ENCODE peak calls at places on chromosomes 5 and 9, in ten cellular contexts. R is foreskin keratinocyte; H is activated naive CD4-positive, alpha-beta T cell; N is fibroblast of pulmonary artery; L is GM12892; G is stimulated activated CD4-positive, alpha-beta T cell treated with anti-CD3 and anti-CD28 coated beads, Interleukin-15, amount 100 ng/mL, for 24 hours; D is HTR-8/SVneo; Q is Caki2; A is tibial artery; U is NCI-H69. J is an unnamed sample.

GRCh38 chr5:171475551-171476035 is 56.1 kb downstream of the FGF18 start:
- DNase-seq in Q (no peak), L (no peak), R (no peak), U (peak; percentile 42), G (no peak), N (no peak), H (no peak), A (no peak), D (no peak), J (no peak)

GRCh38 chr5:1933364-1934055 is 50.8 kb upstream of the IRX4 start:
- DNase-seq in H (no peak), N (no peak), D (no peak), L (no peak), R (no peak), A (no peak), Q (no peak), G (no peak), U (no peak), J (no peak)

GRCh38 chr5:145982572-145983314 is 46.4 kb downstream of the SH3RF2 start:
- DNase-seq in L (no peak), G (no peak), A (no peak), D (no peak), R (no peak), N (no peak), U (no peak), H (no peak), Q (no peak), J (no peak)

GRCh38 chr9:134486127-134486995 is 155.2 kb upstream of the COL5A1 start:
- DNase-seq in N (no peak), L (no peak), Q (no peak), H (no peak), R (no peak), U (no peak), D (no peak), A (peak; percentile 64), G (no peak), J (no peak)

GRCh38 chr5:175609504-175609903 is 48.4 kb upstream of the HRH2 start:
- DNase-seq in U (no peak), Q (no peak), N (no peak), A (no peak), H (no peak), D (no peak), G (peak; percentile 66), L (no peak), R (no peak), J (no peak)

GRCh38 chr9:72467766-72468738 is 53.4 kb upstream of the TMC1 start:
- DNase-seq in G (no peak), A (no peak), U (no peak), Q (no peak), R (no peak), N (peak; percentile 43), H (no peak), L (no peak), D (no peak), J (no peak)

GRCh38 chr5:54909911-54910870 is 75.2 kb downstream of the ESM1 start:
- DNase-seq in R (no peak), L (no peak), Q (no peak), N (peak; percentile 53), H (no peak), U (no peak), D (no peak), A (no peak), G (no peak), J (no peak)

GRCh38 chr5:134512661-134512999 is 12.8 kb upstream of the JADE2 start:
- DNase-seq in U (no peak), Q (no peak), N (no peak), D (no peak), R (no peak), A (no peak), H (no peak), G (no peak), L (no peak), J (no peak)

GRCh38 chr5:2901096-2901495 is 149.6 kb upstream of the IRX2 start:
- DNase-seq in R (no peak), Q (no peak), N (no peak), H (no peak), L (no peak), G (no peak), U (no peak), D (no peak), A (peak; percentile 21), J (no peak)

GRCh38 chr9:113990975-113991471 is 87.1 kb downstream of the AMBP start:
- DNase-seq in L (no peak), A (no peak), G (no peak), D (no peak), N (no peak), H (no peak), Q (peak; percentile 54), R (no peak), U (no peak), J (no peak)

GRCh38 chr9:97906236-97906831 is 16.0 kb downstream of the TRMO start:
- DNase-seq in G (peak; percentile 56), Q (no peak), L (no peak), U (no peak), D (no peak), R (no peak), N (no peak), H (no peak), A (no peak), J (no peak)

GRCh38 chr5:136026636-136027035 is 2.2 kb upstream of the TGFBI start:
- DNase-seq in R (no peak), H (no peak), D (no peak), N (no peak), L (no peak), Q (no peak), G (no peak), U (no peak), A (no peak), J (no peak)

GRCh38 chr9:112553256-112553826 is 66.7 kb downstream of the KIAA1958 start:
- DNase-seq in G (no peak), H (no peak), N (no peak), R (no peak), A (no peak), D (no peak), Q (no peak), U (no peak), L (no peak), J (no peak)

GRCh38 chr5:145510769-145511168 is 324.4 kb downstream of the PRELID2 start:
- DNase-seq in A (no peak), U (no peak), Q (no peak), G (no peak), D (no peak), L (no peak), H (no peak), R (no peak), N (no peak), J (no peak)

GRCh38 chr9:92439921-92440750 is 15.9 kb upstream of the OMD start:
- DNase-seq in Q (no peak), R (peak; percentile 57), H (no peak), G (no peak), A (no peak), D (no peak), L (no peak), U (no peak), N (peak; percentile 65), J (peak; percentile 10)

GRCh38 chr5:75037106-75037505 is 15.3 kb downstream of the GCNT4 start:
- DNase-seq in D (peak; percentile 50), Q (peak; percentile 65), G (peak; percentile 67), N (peak; percentile 61), R (peak; percentile 96), L (no peak), U (no peak), A (no peak), H (no peak), J (peak; percentile 90)

GRCh38 chr5:142453801-142454381 is 129.1 kb upstream of the SPRY4 start:
- DNase-seq in U (no peak), D (no peak), L (no peak), R (no peak), A (peak; percentile 2), G (no peak), N (no peak), Q (no peak), H (no peak), J (no peak)

GRCh38 chr5:115333164-115333563 is 36.7 kb upstream of the CCDC112 start:
- DNase-seq in R (no peak), U (peak; percentile 61), H (no peak), Q (no peak), D (no peak), N (no peak), L (no peak), A (no peak), G (peak; percentile 9), J (no peak)

GRCh38 chr5:116947691-116948528 is 373.3 kb upstream of the SEMA6A start:
- DNase-seq in Q (peak; percentile 33), A (no peak), U (peak; percentile 91), R (peak; percentile 38), D (peak; percentile 56), G (peak; percentile 73), H (peak; percentile 17), L (peak; percentile 13), N (peak; percentile 40), J (peak; percentile 10)

GRCh38 chr5:179265529-179266290 is 79.6 kb downstream of the ADAMTS2 start:
- DNase-seq in R (no peak), D (peak; percentile 91), Q (peak; percentile 53), N (peak; percentile 99), A (peak; percentile 99), L (no peak), U (no peak), H (no peak), G (no peak), J (peak; percentile 72)

GRCh38 chr9:7960615-7961014 is 161.0 kb upstream of the DMAC1 start:
- DNase-seq in Q (no peak), U (no peak), G (no peak), L (no peak), A (no peak), D (no peak), N (no peak), H (no peak), R (no peak), J (no peak)

GRCh38 chr9:34119713-34120112 is 6.8 kb downstream of the DCAF12 start:
- DNase-seq in H (no peak), D (no peak), R (no peak), U (no peak), L (no peak), G (no peak), A (no peak), Q (no peak), N (no peak), J (no peak)

GRCh38 chr5:121366515-121366914 is 485.2 kb upstream of the FTMT start:
- DNase-seq in H (no peak), A (no peak), G (no peak), R (peak; percentile 7), D (no peak), Q (peak; percentile 39), U (no peak), N (peak; percentile 28), L (no peak), J (peak; percentile 10)

GRCh38 chr5:59034498-59035186 is 451.8 kb downstream of the RAB3C start:
- DNase-seq in D (no peak), L (no peak), R (no peak), Q (peak; percentile 31), A (no peak), G (no peak), U (peak; percentile 62), H (no peak), N (peak; percentile 76), J (no peak)

GRCh38 chr5:151037561-151038291 is 17.3 kb downstream of the GPX3 start:
- DNase-seq in A (peak; percentile 79), L (no peak), Q (no peak), U (no peak), D (no peak), H (no peak), N (peak; percentile 84), R (no peak), G (no peak), J (no peak)

GRCh38 chr5:122163151-122164069 is 34.1 kb downstream of the ZNF474 start:
- DNase-seq in G (no peak), N (peak; percentile 86), A (peak; percentile 76), U (peak; percentile 56), H (no peak), R (peak; percentile 92), L (no peak), D (peak; percentile 40), Q (peak; percentile 59), J (peak; percentile 74)

GRCh38 chr9:22111871-22112247 is 102.8 kb upstream of the CDKN2B start:
- DNase-seq in N (peak; percentile 73), G (no peak), U (no peak), Q (no peak), D (no peak), L (no peak), R (no peak), H (no peak), A (no peak), J (peak; percentile 70)

GRCh38 chr9:89317282-89317681 is 1.0 kb upstream of the SECISBP2 start:
- DNase-seq in R (no peak), H (no peak), U (peak; percentile 26), L (no peak), Q (peak; percentile 8), A (no peak), G (no peak), N (no peak), D (no peak), J (no peak)

J was measured in kidney epithelial cell.